ENCODE peak calls at places on chromosomes 5 and 9, in four cellular contexts. M is upper lobe of right lung; C is CD8-positive, alpha-beta T cell; I is nephron progenitor cell. U is an unnamed sample.

GRCh38 chr5:77629553-77630245 is 8.8 kb downstream of the OTP start:
- DNase-seq in M (no peak), C (no peak), I (no peak), U (no peak)

GRCh38 chr9:76181781-76182180 is 212.4 kb downstream of the RFK start:
- DNase-seq in M (no peak), C (no peak), I (peak; percentile 20), U (no peak)

GRCh38 chr5:159788835-159789331 is 127.4 kb upstream of the ADRA1B start:
- DNase-seq in M (no peak), C (no peak), I (no peak), U (no peak)

GRCh38 chr9:86368871-86369521 is 14.8 kb upstream of the TUT7 start:
- DNase-seq in M (no peak), C (no peak), I (no peak), U (no peak)

GRCh38 chr5:110790673-110791072 is 51.9 kb downstream of the SLC25A46 start:
- DNase-seq in M (no peak), C (no peak), I (no peak), U (no peak)

GRCh38 chr9:694499-695154 is 146.9 kb upstream of the DMRT1 start:
- DNase-seq in M (no peak), C (no peak), I (no peak), U (peak; percentile 46)

GRCh38 chr9:21590058-21590996 is 108.2 kb upstream of the IFNE start:
- DNase-seq in M (no peak), C (no peak), I (no peak), U (no peak)

GRCh38 chr5:158074992-158075769 is 216.2 kb upstream of the CLINT1 start:
- DNase-seq in M (no peak), C (peak; percentile 39), I (peak; percentile 69), U (peak; percentile 87)

GRCh38 chr5:34521628-34522290 is 134.4 kb upstream of the RAI14 start:
- DNase-seq in M (no peak), C (no peak), I (no peak), U (no peak)

GRCh38 chr9:134301387-134302129 is 24.7 kb upstream of the RXRA start:
- DNase-seq in M (peak; percentile 52), C (peak; percentile 52), I (peak; percentile 17), U (no peak)

GRCh38 chr9:115121140-115121710 is 3.3 kb upstream of the TNC start:
- DNase-seq in M (no peak), C (no peak), I (no peak), U (no peak)

GRCh38 chr5:172775326-172776234 is 4.6 kb upstream of the DUSP1 start:
- DNase-seq in M (peak; percentile 92), C (no peak), I (no peak), U (no peak)

GRCh38 chr5:16497546-16497945 is 31.9 kb upstream of the ZNF622 start:
- DNase-seq in M (no peak), C (no peak), I (no peak), U (no peak)

GRCh38 chr9:27784999-27785713 is 211.9 kb upstream of the C9orf72 start:
- DNase-seq in M (no peak), C (no peak), I (no peak), U (no peak)

GRCh38 chr5:119458911-119459632 is 6.8 kb downstream of the HSD17B4 start:
- DNase-seq in M (no peak), C (no peak), I (no peak), U (no peak)

GRCh38 chr5:113378960-113379541 is 55.7 kb downstream of the TSSK1B start:
- DNase-seq in M (no peak), C (peak; percentile 57), I (peak; percentile 71), U (no peak)

GRCh38 chr9:12817702-12818101 is 42.9 kb downstream of the LURAP1L start:
- DNase-seq in M (peak; percentile 76), C (no peak), I (no peak), U (no peak)

GRCh38 chr5:14778789-14779070 is 92.8 kb downstream of the ANKH start:
- DNase-seq in M (no peak), C (no peak), I (no peak), U (no peak)

GRCh38 chr5:134714120-134714519 is 24.2 kb upstream of the CAMLG start:
- DNase-seq in M (no peak), C (no peak), I (no peak), U (no peak)

GRCh38 chr5:68359699-68360098 is 144.1 kb downstream of the PIK3R1 start:
- DNase-seq in M (no peak), C (no peak), I (no peak), U (no peak)
- TF ChIP-seq CTCF in M (no peak), C (no peak), I (no peak), U (no peak)

GRCh38 chr5:126099077-126099476 is 324.1 kb upstream of the GRAMD2B start:
- DNase-seq in M (no peak), C (no peak), I (no peak), U (no peak)
- TF ChIP-seq CTCF in M (no peak), C (no peak), I (no peak), U (no peak)

GRCh38 chr5:96175090-96175489 is 213.4 kb upstream of the ELL2 start:
- DNase-seq in M (no peak), C (no peak), I (no peak), U (no peak)
- TF ChIP-seq CTCF in M (peak; percentile 21), C (peak; percentile 45), I (no peak), U (peak; percentile 31)

DNA sequence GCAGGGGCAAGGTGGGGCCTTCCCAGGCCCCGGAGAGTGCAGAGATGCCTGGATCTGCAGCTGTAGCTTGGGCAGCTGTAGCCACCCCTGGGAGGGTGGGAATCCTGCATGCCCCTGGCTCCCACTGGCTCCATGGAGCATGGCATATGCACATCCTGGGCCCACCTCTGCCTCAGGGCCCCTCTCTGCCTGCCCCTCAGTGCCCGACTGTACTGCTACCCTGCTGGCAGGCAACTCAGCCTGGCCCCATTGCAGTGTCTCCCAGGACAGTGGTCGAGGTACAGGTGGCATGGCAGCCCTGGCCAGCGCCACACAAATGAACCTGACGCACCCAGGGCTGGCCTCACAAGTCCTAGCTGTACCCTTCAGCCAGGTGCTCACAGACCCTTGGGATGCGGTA is 23.9 kb downstream of the JMY start:
- DNase-seq in M (no peak), C (no peak), I (no peak), U (no peak)
- TF ChIP-seq CTCF in M (no peak), C (no peak), I (no peak), U (no peak)

GRCh38 chr5:10320793-10321192 is 13.1 kb upstream of the CMBL start:
- DNase-seq in M (no peak), C (no peak), I (no peak), U (no peak)

GRCh38 chr5:10315824-10316509 is 8.3 kb upstream of the CMBL start:
- DNase-seq in M (no peak), C (no peak), I (no peak), U (no peak)

GRCh38 chr5:10321882-10322281 is 14.2 kb upstream of the CMBL start:
- DNase-seq in M (no peak), C (no peak), I (no peak), U (no peak)

GRCh38 chr5:10317825-10318682 is 10.4 kb upstream of the CMBL start:
- DNase-seq in M (no peak), C (no peak), I (no peak), U (no peak)

DNA sequence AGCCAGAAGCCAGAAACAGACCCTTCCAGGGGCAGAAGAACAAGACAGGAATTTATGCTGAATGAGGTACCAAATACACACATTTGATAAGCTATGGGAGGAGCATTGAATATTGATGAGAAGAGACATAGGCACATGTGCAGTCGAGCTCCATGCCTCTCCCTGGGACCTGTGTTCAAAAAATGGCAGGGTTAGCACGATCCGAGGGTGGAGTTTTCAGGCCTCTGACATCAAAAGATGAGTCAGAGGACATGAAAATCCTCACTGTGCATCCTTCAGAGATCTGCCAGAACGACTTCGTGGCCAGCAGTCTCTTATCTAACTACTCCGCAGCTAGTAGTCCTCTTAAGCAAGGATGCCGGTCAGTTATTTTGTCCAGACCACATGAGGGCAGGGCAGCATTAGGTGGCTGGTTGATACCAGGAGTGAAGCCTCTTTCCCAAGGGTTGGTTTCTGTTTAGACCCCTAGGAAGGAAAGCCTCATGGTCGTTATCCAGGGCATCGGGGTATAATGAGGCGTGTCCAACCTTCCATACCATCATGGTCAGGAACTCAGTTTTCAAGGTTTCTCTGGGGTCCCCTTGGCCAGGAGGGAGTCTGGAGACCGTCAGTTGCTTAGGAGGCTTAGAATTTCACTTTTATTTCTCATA is 11.6 kb upstream of the CMBL start:
- DNase-seq in M (no peak), C (no peak), I (no peak), U (no peak)
- TF ChIP-seq CTCF in M (no peak), C (no peak), I (no peak), U (peak; percentile 12)

GRCh38 chr5:154603978-154604679 is 126.1 kb upstream of the HAND1 start:
- DNase-seq in M (peak; percentile 82), C (no peak), I (peak; percentile 64), U (no peak)

GRCh38 chr5:154603011-154603410 is 125.0 kb upstream of the HAND1 start:
- DNase-seq in M (no peak), C (no peak), I (no peak), U (no peak)

GRCh38 chr5:154598021-154598420 is 120.0 kb upstream of the HAND1 start:
- DNase-seq in M (no peak), C (no peak), I (no peak), U (no peak)

GRCh38 chr5:154603485-154603884 is 125.5 kb upstream of the HAND1 start:
- DNase-seq in M (no peak), C (no peak), I (no peak), U (no peak)

DNA sequence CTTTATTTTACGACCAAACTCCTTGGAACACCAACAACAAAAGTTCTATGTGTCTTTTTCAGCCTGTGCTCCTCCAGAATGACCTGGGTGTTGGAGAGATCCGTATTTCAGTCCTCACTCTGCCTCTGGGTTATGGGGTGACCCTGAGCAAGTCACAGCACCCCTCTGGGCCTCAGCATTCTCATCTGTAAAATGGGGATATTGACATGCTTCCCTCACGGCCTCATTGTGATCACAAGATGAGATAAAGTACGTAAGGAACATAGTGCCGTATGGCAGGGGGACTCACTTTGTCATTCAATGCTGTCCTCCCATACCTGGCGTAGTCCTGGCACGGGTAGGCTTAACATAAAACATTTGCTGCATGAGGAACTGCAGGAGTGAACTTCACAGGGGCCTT is 123.0 kb upstream of the HAND1 start:
- DNase-seq in M (no peak), C (no peak), I (no peak), U (no peak)
- TF ChIP-seq CTCF in M (no peak), C (no peak), I (no peak), U (no peak)

GRCh38 chr5:43400082-43400481 is 12.1 kb downstream of the CCL28 start:
- DNase-seq in M (no peak), C (no peak), I (no peak), U (no peak)
- TF ChIP-seq CTCF in M (no peak), C (no peak), I (no peak), U (peak; percentile 55)

U was measured in osteocyte.